ENCODE peak calls at places on chromosomes 1 and 21, in five cellular contexts. Y is foreskin fibroblast; D is heart right ventricle; O is activated naive CD4-positive, alpha-beta T cell treated with anti-CD3 and anti-CD28 coated beads, Interleukin-2, amount 50 U/mL, for 72 hours; G is stimulated activated CD4-positive, alpha-beta T cell treated with anti-CD3 and anti-CD28 coated beads, Interleukin-4, amount 100 ng/mL, for 24 hours. L is an unnamed sample.

GRCh38 chr1:222711319-222712252 is 705 bp downstream of the AIDA start:
- DNase-seq in Y (peak), D (peak), O (peak), G (peak), L (peak)

GRCh38 chr1:209416660-209417059 is 166.9 kb upstream of the CAMK1G start:
- DNase-seq in Y (no peak), D (no peak), O (no peak), G (no peak), L (no peak)

GRCh38 chr1:96144636-96145035 is 576.9 kb upstream of the PTBP2 start:
- DNase-seq in Y (no peak), D (no peak), O (no peak), G (no peak), L (no peak)

GRCh38 chr21:41366522-41367151 is 4.8 kb downstream of the MX2 start:
- DNase-seq in Y (peak), D (no peak), O (no peak), G (no peak), L (no peak)

GRCh38 chr1:42152907-42153597 is at the start of gene GUCA2B:
- DNase-seq in Y (no peak), D (no peak), O (no peak), G (no peak), L (no peak)

GRCh38 chr21:38660333-38661295 is 145.1 kb upstream of the ETS2 start:
- DNase-seq in Y (no peak), D (peak), O (no peak), G (no peak), L (no peak)

GRCh38 chr1:57512386-57512785 is 88.5 kb upstream of the DAB1 start:
- DNase-seq in Y (no peak), D (no peak), O (no peak), G (no peak), L (no peak)

GRCh38 chr1:29719253-29719652 is 482.9 kb downstream of the PTPRU start:
- DNase-seq in Y (peak), D (no peak), O (peak), G (no peak), L (no peak)

GRCh38 chr1:85501355-85501898 is 36.5 kb upstream of the DDAH1 start:
- DNase-seq in Y (no peak), D (no peak), O (no peak), G (no peak), L (no peak)

GRCh38 chr1:153752561-153753195 is 22.5 kb upstream of the SLC27A3 start:
- DNase-seq in Y (peak), D (no peak), O (no peak), G (no peak), L (no peak)

GRCh38 chr1:61042679-61043009 is 39.7 kb upstream of the NFIA start:
- DNase-seq in Y (no peak), D (no peak), O (no peak), G (no peak), L (no peak)

GRCh38 chr1:198906739-198907422 is 268.0 kb downstream of the PTPRC start:
- DNase-seq in Y (no peak), D (no peak), O (no peak), G (no peak), L (no peak)

GRCh38 chr1:2803086-2803930 is 1.8 kb upstream of the TTC34 start:
- DNase-seq in Y (no peak), D (no peak), O (no peak), G (no peak), L (no peak)

GRCh38 chr1:230977781-230978490 is 725 bp downstream of the TTC13 start:
- DNase-seq in Y (peak), D (peak), O (peak), G (peak), L (peak)

GRCh38 chr1:205514211-205515142 is 10.0 kb downstream of the CDK18 start:
- DNase-seq in Y (no peak), D (no peak), O (no peak), G (no peak), L (no peak)

GRCh38 chr1:207920481-207921050 is 9.6 kb upstream of the CD34 start:
- DNase-seq in Y (peak), D (no peak), O (no peak), G (no peak), L (no peak)

GRCh38 chr1:232193451-232193783 is 436.5 kb downstream of the SIPA1L2 start:
- DNase-seq in Y (no peak), D (no peak), O (no peak), G (no peak), L (no peak)

GRCh38 chr1:30907390-30907640 is 1.2 kb downstream of the SDC3 start:
- DNase-seq in Y (no peak), D (no peak), O (no peak), G (no peak), L (no peak)

GRCh38 chr1:52037402-52037814 is 3.8 kb upstream of the KTI12 start:
- DNase-seq in Y (peak), D (no peak), O (no peak), G (no peak), L (no peak)

GRCh38 chr1:210448293-210448892 is 119.7 kb downstream of the HHAT start:
- DNase-seq in Y (peak), D (peak), O (peak), G (peak), L (peak)

GRCh38 chr21:31128234-31128633 is 90.0 kb upstream of the KRTAP19-8 start:
- DNase-seq in Y (no peak), D (no peak), O (no peak), G (no peak), L (no peak)

GRCh38 chr1:151013518-151013917 is 5.3 kb downstream of the PRUNE1 start:
- DNase-seq in Y (no peak), D (peak), O (no peak), G (no peak), L (no peak)

GRCh38 chr1:163730366-163730765 is 408.6 kb downstream of the NUF2 start:
- DNase-seq in Y (peak), D (peak), O (no peak), G (no peak), L (no peak)

GRCh38 chr1:31954607-31955283 is 16.6 kb upstream of the PTP4A2 start:
- DNase-seq in Y (peak), D (peak), O (no peak), G (no peak), L (no peak)

GRCh38 chr1:222821239-222821638 is 6.4 kb downstream of the DISP1 start:
- DNase-seq in Y (peak), D (no peak), O (no peak), G (no peak), L (no peak)

GRCh38 chr1:43348809-43349593 is 9.8 kb upstream of the CDC20 start:
- DNase-seq in Y (peak), D (peak), O (peak), G (peak), L (peak)

GRCh38 chr1:25858494-25858893 is 763 bp downstream of the AUNIP start:
- DNase-seq in Y (no peak), D (no peak), O (no peak), G (no peak), L (no peak)

GRCh38 chr1:210446479-210446878 is 117.8 kb downstream of the HHAT start:
- DNase-seq in Y (peak), D (no peak), O (peak), G (peak), L (peak)

L was measured in naive thymus-derived CD8-positive, alpha-beta T cell.